ENCODE peak calls at places on chromosomes 6 and 20, in nine cellular contexts. T is K562; V is astrocyte of the cerebellum; Y is activated naive CD8-positive, alpha-beta T cell treated with anti-CD3 and anti-CD28 coated beads, Interleukin-2, amount 50 U/mL, for 24 hours; B is hypothalamus; S is esophagus squamous epithelium; I is HL-60; O is NCI-H748 treated with DMSO at 0.1 percent for 48 hours; A is PC-3. W is an unnamed sample.

GRCh38 chr6:31354248-31354647 is 2.7 kb downstream of the HLA-B start:
- DNase-seq in T (no peak), V (no peak), Y (no peak), B (no peak), S (no peak), I (peak), O (no peak), A (no peak), W (no peak)

GRCh38 chr6:139153876-139154275 is 19.0 kb downstream of the HECA start:
- DNase-seq in T (no peak), V (peak), Y (no peak), B (no peak), S (no peak), I (no peak), O (peak), A (no peak), W (no peak)

GRCh38 chr6:160853946-160854345 is 137.6 kb upstream of the MAP3K4 start:
- DNase-seq in T (no peak), V (no peak), Y (no peak), B (no peak), S (no peak), I (no peak), O (no peak), A (no peak), W (no peak)

GRCh38 chr6:154433477-154434241 is 76.8 kb downstream of the CNKSR3 start:
- DNase-seq in T (no peak), V (peak), Y (no peak), B (no peak), S (no peak), I (no peak), O (no peak), A (no peak), W (no peak)

GRCh38 chr20:59222982-59223610 is 59.5 kb downstream of the ZNF831 start:
- DNase-seq in T (no peak), V (no peak), Y (no peak), B (no peak), S (no peak), I (no peak), O (no peak), A (peak), W (no peak)

GRCh38 chr6:42928748-42929087 is 562 bp upstream of the CNPY3 start:
- DNase-seq in T (no peak), V (no peak), Y (no peak), B (no peak), S (no peak), I (no peak), O (no peak), A (peak), W (no peak)

GRCh38 chr6:95785785-95786184 is 208.4 kb downstream of the MANEA start:
- DNase-seq in T (no peak), V (no peak), Y (no peak), B (no peak), S (no peak), I (no peak), O (no peak), A (no peak), W (no peak)

GRCh38 chr6:12582421-12583110 is 134.0 kb upstream of the PHACTR1 start:
- DNase-seq in T (no peak), V (no peak), Y (no peak), B (no peak), S (no peak), I (no peak), O (no peak), A (no peak), W (no peak)

GRCh38 chr20:14264869-14265268 is 72.5 kb downstream of the FLRT3 start:
- DNase-seq in T (no peak), V (no peak), Y (no peak), B (no peak), S (no peak), I (no peak), O (no peak), A (peak), W (no peak)

GRCh38 chr6:7727951-7728854 is 2.3 kb downstream of the BMP6 start:
- DNase-seq in T (no peak), V (no peak), Y (peak), B (no peak), S (no peak), I (no peak), O (peak), A (peak), W (no peak)

GRCh38 chr6:5481024-5481423 is 219.7 kb downstream of the FARS2 start:
- DNase-seq in T (no peak), V (no peak), Y (no peak), B (no peak), S (no peak), I (no peak), O (peak), A (no peak), W (no peak)

GRCh38 chr6:147604373-147604772 is 95.9 kb downstream of the SAMD5 start:
- DNase-seq in T (no peak), V (peak), Y (no peak), B (no peak), S (no peak), I (no peak), O (no peak), A (no peak), W (no peak)

GRCh38 chr6:48388045-48388444 is 277.0 kb upstream of the PTCHD4 start:
- DNase-seq in T (no peak), V (no peak), Y (no peak), B (no peak), S (no peak), I (no peak), O (no peak), A (peak), W (no peak)

GRCh38 chr6:110298916-110299315 is 59.2 kb downstream of the METTL24 start:
- DNase-seq in T (no peak), V (no peak), Y (no peak), B (no peak), S (no peak), I (no peak), O (no peak), A (no peak), W (no peak)

GRCh38 chr20:34472246-34472925 is 43.8 kb upstream of the DYNLRB1 start:
- DNase-seq in T (peak), V (no peak), Y (no peak), B (no peak), S (no peak), I (no peak), O (no peak), A (peak), W (no peak)

GRCh38 chr20:41275181-41275793 is 42.2 kb downstream of the ZHX3 start:
- DNase-seq in T (no peak), V (peak), Y (no peak), B (no peak), S (no peak), I (no peak), O (no peak), A (peak), W (peak)

GRCh38 chr6:142355481-142356174 is 53.8 kb downstream of the ADGRG6 start:
- DNase-seq in T (no peak), V (no peak), Y (peak), B (no peak), S (no peak), I (no peak), O (no peak), A (no peak), W (no peak)

GRCh38 chr6:162750776-162751175 is 23.0 kb downstream of the PACRG start:
- DNase-seq in T (no peak), V (peak), Y (no peak), B (no peak), S (no peak), I (no peak), O (no peak), A (peak), W (no peak)

GRCh38 chr6:119076173-119076965 is 2.1 kb downstream of the FAM184A start:
- DNase-seq in T (no peak), V (no peak), Y (no peak), B (no peak), S (no peak), I (no peak), O (no peak), A (no peak), W (no peak)

GRCh38 chr6:79188101-79188500 is 46.4 kb downstream of the HMGN3 start:
- DNase-seq in T (no peak), V (no peak), Y (no peak), B (no peak), S (no peak), I (no peak), O (no peak), A (no peak), W (no peak)

GRCh38 chr6:41162687-41163418 is at the start of gene TREM2:
- DNase-seq in T (no peak), V (no peak), Y (no peak), B (no peak), S (no peak), I (peak), O (no peak), A (no peak), W (no peak)

GRCh38 chr6:114084327-114084890 is 113.5 kb upstream of the HDAC2 start:
- DNase-seq in T (no peak), V (peak), Y (no peak), B (no peak), S (no peak), I (no peak), O (no peak), A (no peak), W (no peak)

GRCh38 chr6:31203345-31203979 is 33.0 kb upstream of the POU5F1 start:
- DNase-seq in T (no peak), V (no peak), Y (peak), B (no peak), S (no peak), I (peak), O (peak), A (peak), W (peak)

GRCh38 chr20:347317-347639 is 367 bp downstream of the NRSN2 start:
- DNase-seq in T (no peak), V (no peak), Y (no peak), B (no peak), S (no peak), I (no peak), O (no peak), A (no peak), W (no peak)

GRCh38 chr6:76789580-76789979 is 673.7 kb downstream of the HTR1B start:
- DNase-seq in T (no peak), V (no peak), Y (no peak), B (no peak), S (no peak), I (no peak), O (no peak), A (no peak), W (no peak)

GRCh38 chr6:75546401-75546800 is 52.8 kb upstream of the FILIP1 start:
- DNase-seq in T (no peak), V (peak), Y (no peak), B (no peak), S (no peak), I (no peak), O (no peak), A (peak), W (no peak)

GRCh38 chr6:132391391-132392291 is 9.6 kb downstream of the MOXD1 start:
- DNase-seq in T (no peak), V (peak), Y (no peak), B (no peak), S (peak), I (no peak), O (no peak), A (peak), W (no peak)

GRCh38 chr20:32830437-32830836 is 10.7 kb downstream of the MAPRE1 start:
- DNase-seq in T (no peak), V (no peak), Y (no peak), B (no peak), S (no peak), I (peak), O (no peak), A (no peak), W (peak)

GRCh38 chr6:93407186-93407585 is 12.2 kb downstream of the EPHA7 start:
- DNase-seq in T (no peak), V (peak), Y (no peak), B (no peak), S (no peak), I (no peak), O (peak), A (peak), W (no peak)

GRCh38 chr6:84489598-84489997 is 262.2 kb upstream of the CEP162 start:
- DNase-seq in T (no peak), V (no peak), Y (no peak), B (no peak), S (no peak), I (no peak), O (no peak), A (no peak), W (no peak)

GRCh38 chr6:32436995-32437836 is 2.5 kb upstream of the HLA-DRA start:
- DNase-seq in T (no peak), V (no peak), Y (no peak), B (no peak), S (no peak), I (peak), O (no peak), A (peak), W (no peak)

GRCh38 chr20:29497261-29497671 is 1760.2 kb upstream of the DEFB115 start:
- DNase-seq in T (peak), V (no peak), Y (no peak), B (no peak), S (no peak), I (no peak), O (peak), A (peak), W (no peak)

GRCh38 chr6:8180327-8181161 is 78.2 kb upstream of the EEF1E1 start:
- DNase-seq in T (no peak), V (peak), Y (no peak), B (no peak), S (no peak), I (no peak), O (no peak), A (peak), W (no peak)

GRCh38 chr6:169868458-169868857 is 117.0 kb downstream of the ERMARD start:
- DNase-seq in T (no peak), V (no peak), Y (peak), B (no peak), S (no peak), I (no peak), O (no peak), A (no peak), W (no peak)

GRCh38 chr6:53154794-53155193 is 6.2 kb upstream of the GCM1 start:
- DNase-seq in T (no peak), V (no peak), Y (no peak), B (no peak), S (no peak), I (no peak), O (no peak), A (no peak), W (no peak)

GRCh38 chr20:23631981-23632710 is 5.6 kb downstream of the CST3 start:
- DNase-seq in T (no peak), V (no peak), Y (no peak), B (no peak), S (no peak), I (no peak), O (no peak), A (no peak), W (no peak)

GRCh38 chr6:128271527-128271926 is 248.9 kb downstream of the PTPRK start:
- DNase-seq in T (no peak), V (no peak), Y (no peak), B (no peak), S (no peak), I (no peak), O (no peak), A (no peak), W (no peak)

GRCh38 chr6:36670271-36670670 is 8.2 kb upstream of the CDKN1A start:
- DNase-seq in T (no peak), V (no peak), Y (no peak), B (no peak), S (no peak), I (no peak), O (no peak), A (no peak), W (no peak)